ENCODE peak calls at places on chromosome 18, in nine cellular contexts. A is GM12865, K is foreskin fibroblast, V is kidney epithelial cell, N is right lobe of liver, T is HCT116, Q is lower lobe of right lung, F is IMR-90, G is heart right ventricle. L is an unnamed sample.

GRCh38 chr18:48814490-48815181 is 136.1 kb downstream of the SMAD7 start:
- DNase-seq in G (no peak), N (peak; percentile 28), K (no peak), F (peak; percentile 47), T (no peak), V (no peak), Q (peak; percentile 9), A (no peak), L (peak; percentile 28)

GRCh38 chr18:54388203-54389142 is 30.8 kb downstream of the C18orf54 start:
- DNase-seq in G (no peak), F (peak; percentile 85), T (peak; percentile 66), A (peak; percentile 77), K (peak; percentile 84), V (peak; percentile 88), N (no peak), Q (no peak), L (no peak)

GRCh38 chr18:34352385-34353163 is 127.9 kb upstream of the NOL4 start:
- DNase-seq in K (no peak), G (no peak), A (no peak), F (no peak), Q (no peak), T (no peak), V (no peak), N (no peak), L (no peak)

GRCh38 chr18:13337369-13337768 is 118.8 kb downstream of the LDLRAD4 start:
- DNase-seq in V (no peak), K (no peak), F (no peak), G (no peak), A (no peak), N (no peak), T (no peak), Q (no peak), L (no peak)

GRCh38 chr18:564708-565561 is 15.2 kb upstream of the CETN1 start:
- DNase-seq in N (no peak), Q (no peak), V (no peak), T (no peak), K (no peak), G (no peak), F (no peak), A (no peak), L (no peak)

GRCh38 chr18:77012120-77012519 is 120.5 kb downstream of the MBP start:
- DNase-seq in A (no peak), F (no peak), G (no peak), V (no peak), T (no peak), Q (no peak), N (no peak), K (no peak), L (no peak)

GRCh38 chr18:55575949-55576348 is 12.0 kb downstream of the TCF4 start:
- DNase-seq in G (no peak), N (no peak), F (no peak), Q (no peak), A (peak; percentile 12), T (no peak), V (no peak), K (no peak), L (no peak)

GRCh38 chr18:74489631-74490030 is 6.5 kb upstream of the CNDP2 start:
- DNase-seq in Q (no peak), F (peak; percentile 46), T (no peak), N (no peak), G (no peak), V (no peak), A (no peak), K (no peak), L (no peak)

GRCh38 chr18:3593904-3594759 is 144.2 kb downstream of the TGIF1 start:
- DNase-seq in N (peak; percentile 87), T (peak; percentile 95), A (peak; percentile 92), G (peak; percentile 93), Q (peak; percentile 80), F (peak; percentile 98), K (peak; percentile 94), V (peak; percentile 90), L (no peak)

GRCh38 chr18:53796042-53796729 is 428.3 kb downstream of the MBD2 start:
- DNase-seq in N (no peak), A (peak; percentile 37), F (peak; percentile 1), Q (no peak), T (no peak), K (peak; percentile 75), G (no peak), V (peak; percentile 65), L (no peak)

GRCh38 chr18:26227051-26227672 is 917 bp downstream of the TAF4B start:
- DNase-seq in T (no peak), V (no peak), K (no peak), F (no peak), N (no peak), Q (no peak), G (peak; percentile 5), A (no peak), L (no peak)

GRCh38 chr18:35029770-35030169 is 11.4 kb upstream of the MAPRE2 start:
- DNase-seq in Q (no peak), G (no peak), V (no peak), N (no peak), K (no peak), A (peak; percentile 54), T (no peak), F (no peak), L (no peak)

GRCh38 chr18:33584845-33585775 is 7.1 kb downstream of the ASXL3 start:
- DNase-seq in T (no peak), A (no peak), F (no peak), V (no peak), G (peak; percentile 27), Q (no peak), N (no peak), K (no peak), L (no peak)

GRCh38 chr18:64410685-64411084 is 261.8 kb upstream of the LINC00305 start:
- DNase-seq in G (no peak), T (no peak), N (no peak), Q (no peak), F (no peak), A (no peak), V (no peak), K (no peak), L (no peak)

GRCh38 chr18:75727479-75727878 is 300.0 kb upstream of the SMIM21 start:
- DNase-seq in T (peak; percentile 21), F (peak; percentile 30), K (no peak), V (no peak), A (peak; percentile 37), N (no peak), G (peak; percentile 33), Q (no peak), L (no peak)

GRCh38 chr18:75340206-75340605 is 87.3 kb downstream of the SMIM21 start:
- DNase-seq in A (no peak), T (no peak), N (no peak), G (no peak), Q (no peak), K (no peak), F (no peak), V (no peak), L (no peak)

GRCh38 chr18:24023185-24023814 is 8.7 kb downstream of the TTC39C start:
- DNase-seq in Q (no peak), V (no peak), K (no peak), N (no peak), F (no peak), A (no peak), G (no peak), T (no peak), L (no peak)

GRCh38 chr18:57416542-57416941 is 18.6 kb upstream of the ONECUT2 start:
- DNase-seq in K (no peak), T (no peak), N (no peak), A (no peak), Q (no peak), F (no peak), G (no peak), V (no peak), L (no peak)

GRCh38 chr18:23357992-23358594 is 95.0 kb upstream of the RIOK3 start:
- DNase-seq in G (peak; percentile 79), V (no peak), T (no peak), Q (peak; percentile 46), F (no peak), N (peak; percentile 77), A (no peak), K (no peak), L (no peak)

GRCh38 chr18:3268306-3268705 is 6.4 kb downstream of the MYL12B start:
- DNase-seq in K (no peak), V (no peak), F (no peak), T (no peak), A (no peak), G (no peak), N (no peak), Q (no peak), L (no peak)

GRCh38 chr18:75249672-75250470 is 39.3 kb downstream of the TSHZ1 start:
- DNase-seq in G (no peak), N (no peak), K (no peak), F (no peak), V (no peak), T (no peak), A (peak; percentile 16), Q (no peak), L (no peak)

GRCh38 chr18:50586710-50587109 is 26.8 kb downstream of the MAPK4 start:
- DNase-seq in T (no peak), V (no peak), N (no peak), K (no peak), Q (no peak), A (no peak), F (no peak), G (no peak), L (no peak)
- TF ChIP-seq CTCF in T (peak; percentile 33), V (peak; percentile 18), N (peak; percentile 41), K (no peak), Q (peak; percentile 15), A (no peak), F (peak; percentile 16), G (no peak), L (peak; percentile 47)

GRCh38 chr18:71849407-71849806 is 694.7 kb downstream of the CBLN2 start:
- DNase-seq in Q (no peak), T (no peak), G (no peak), A (no peak), K (no peak), N (no peak), V (no peak), F (no peak), L (no peak)
- TF ChIP-seq CTCF in Q (no peak), T (no peak), G (no peak), A (no peak), K (no peak), N (no peak), V (peak; percentile 14), F (no peak), L (no peak)

GRCh38 chr18:31512203-31512764 is 14.3 kb downstream of the DSG2 start:
- DNase-seq in A (no peak), T (no peak), K (no peak), Q (no peak), V (peak; percentile 91), F (peak; percentile 71), N (no peak), G (no peak), L (no peak)
- TF ChIP-seq CTCF in A (no peak), T (no peak), K (no peak), Q (no peak), V (no peak), F (no peak), N (no peak), G (no peak), L (no peak)

GRCh38 chr18:5237723-5238370 is 40.8 kb upstream of the AKAIN1 start:
- DNase-seq in Q (peak; percentile 92), V (peak; percentile 51), A (peak; percentile 95), G (peak; percentile 89), F (peak; percentile 85), N (peak; percentile 90), K (peak; percentile 89), T (no peak), L (peak; percentile 94)
- TF ChIP-seq CTCF in Q (peak; percentile 47), V (peak; percentile 11), A (no peak), G (peak; percentile 28), F (peak; percentile 12), N (peak; percentile 38), K (no peak), T (no peak), L (peak; percentile 64)

GRCh38 chr18:12278765-12279682 is 24.9 kb downstream of the CIDEA start:
- DNase-seq in T (no peak), Q (peak; percentile 74), A (no peak), F (peak; percentile 98), K (peak; percentile 98), G (peak; percentile 92), V (peak; percentile 82), N (peak; percentile 63), L (no peak)
- TF ChIP-seq CTCF in T (no peak), Q (no peak), A (no peak), F (peak; percentile 2), K (no peak), G (no peak), V (no peak), N (no peak), L (peak; percentile 33)

L was measured in chondrocyte.